ENCODE peak calls at places on chromosomes 16 and 17, in nine cellular contexts. U is left ventricle myocardium inferior, Z is DND-41, I is tibial artery, K is neural progenitor cell, S is ovary, Y is thoracic aorta, X is fibroblast of lung, A is mesenchymal stem cell. Q is an unnamed sample.
A peak's percentile ranks its signal among the peaks of the same experiment; 100 is the strongest.

GRCh38 chr17:45265823-45266222 is 3.9 kb upstream of the SPATA32 start:
- DNase-seq in U (no peak), Z (no peak), I (no peak), K (no peak), S (no peak), Y (no peak), X (peak; percentile 78), A (peak; percentile 73), Q (no peak)

GRCh38 chr17:12665263-12666210 is at the start of gene MYOCD:
- DNase-seq in U (peak; percentile 46), Z (no peak), I (peak; percentile 37), K (peak; percentile 97), S (peak; percentile 42), Y (peak; percentile 8), X (no peak), A (peak; percentile 45), Q (no peak)

GRCh38 chr16:86044881-86045600 is 146.1 kb downstream of the IRF8 start:
- DNase-seq in U (no peak), Z (no peak), I (peak; percentile 12), K (no peak), S (no peak), Y (no peak), X (no peak), A (no peak), Q (peak; percentile 64)

GRCh38 chr17:3037259-3037658 is 26.1 kb downstream of the OR1D5 start:
- DNase-seq in U (no peak), Z (no peak), I (no peak), K (no peak), S (no peak), Y (no peak), X (no peak), A (no peak), Q (no peak)

GRCh38 chr17:75639327-75639726 is 6.1 kb downstream of the SMIM5 start:
- DNase-seq in U (no peak), Z (no peak), I (no peak), K (no peak), S (no peak), Y (no peak), X (no peak), A (no peak), Q (no peak)

GRCh38 chr17:77358801-77359716 is 218.3 kb downstream of the SEC14L1 start:
- DNase-seq in U (no peak), Z (no peak), I (no peak), K (no peak), S (no peak), Y (no peak), X (peak; percentile 45), A (no peak), Q (no peak)

GRCh38 chr17:42845556-42845917 is 1.2 kb downstream of the AOC2 start:
- DNase-seq in U (no peak), Z (no peak), I (no peak), K (no peak), S (no peak), Y (no peak), X (no peak), A (no peak), Q (no peak)

GRCh38 chr16:15760129-15760528 is 96.7 kb downstream of the MYH11 start:
- DNase-seq in U (no peak), Z (no peak), I (no peak), K (no peak), S (no peak), Y (no peak), X (no peak), A (no peak), Q (no peak)

GRCh38 chr16:50284131-50284911 is 18.0 kb downstream of the ADCY7 start:
- DNase-seq in U (peak; percentile 42), Z (no peak), I (peak; percentile 76), K (no peak), S (no peak), Y (no peak), X (no peak), A (no peak), Q (no peak)

GRCh38 chr16:65375651-65376050 is 253.8 kb upstream of the CDH11 start:
- DNase-seq in U (no peak), Z (no peak), I (no peak), K (no peak), S (no peak), Y (no peak), X (no peak), A (no peak), Q (no peak)

GRCh38 chr17:56727876-56728617 is 105.7 kb downstream of the C17orf67 start:
- DNase-seq in U (no peak), Z (no peak), I (no peak), K (no peak), S (no peak), Y (no peak), X (no peak), A (no peak), Q (no peak)

DNA sequence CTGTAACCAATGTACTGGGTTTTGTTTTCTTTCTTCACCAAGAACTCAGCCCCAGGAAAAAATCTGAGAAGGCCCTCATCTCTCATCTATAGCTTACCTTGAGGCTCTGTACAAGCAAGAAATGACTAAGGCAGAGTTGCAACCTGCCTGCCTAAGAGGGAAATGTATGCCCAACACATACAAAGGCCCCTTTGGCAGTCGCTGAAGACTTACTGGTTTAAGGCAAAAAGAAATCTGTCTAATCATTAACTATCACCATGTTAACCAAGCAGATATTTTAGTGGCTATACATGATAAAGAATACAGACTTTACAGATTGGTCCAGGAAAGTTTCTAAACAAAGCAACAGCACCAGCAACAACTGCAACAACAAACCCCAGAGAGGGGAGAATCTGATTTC is 14.2 kb downstream of the ZNF624 start:
- DNase-seq in U (no peak), Z (no peak), I (no peak), K (no peak), S (no peak), Y (no peak), X (no peak), A (no peak), Q (no peak)
- H3K9me3 ChIP-seq in U (no peaks in the 10 kb centered on the region), Z (no peaks in the 10 kb centered on the region), I (no peaks in the 10 kb centered on the region), K (no peaks in the 10 kb centered on the region), S (no peaks in the 10 kb centered on the region), Y (no peaks in the 10 kb centered on the region), X (no peaks in the 10 kb centered on the region), A (peaks cover 75% of the 10 kb centered on the region), Q (no peaks in the 10 kb centered on the region)

GRCh38 chr17:1718362-1719165 is 5.9 kb upstream of the WDR81 start:
- DNase-seq in U (no peak), Z (no peak), I (no peak), K (no peak), S (peak; percentile 43), Y (no peak), X (no peak), A (no peak), Q (no peak)

GRCh38 chr17:1715803-1716075 is 5.6 kb upstream of the TLCD2 start:
- DNase-seq in U (no peak), Z (no peak), I (no peak), K (no peak), S (no peak), Y (no peak), X (no peak), A (no peak), Q (no peak)

GRCh38 chr17:1714980-1715802 is 5.0 kb upstream of the TLCD2 start:
- DNase-seq in U (peak; percentile 94), Z (peak; percentile 20), I (peak; percentile 93), K (peak; percentile 64), S (peak; percentile 95), Y (peak; percentile 82), X (peak; percentile 95), A (peak; percentile 91), Q (no peak)

GRCh38 chr17:1716076-1716911 is 6.1 kb upstream of the TLCD2 start:
- DNase-seq in U (peak; percentile 100), Z (peak; percentile 100), I (peak; percentile 99), K (peak; percentile 100), S (peak; percentile 100), Y (peak; percentile 98), X (peak; percentile 100), A (peak; percentile 100), Q (peak; percentile 100)

DNA sequence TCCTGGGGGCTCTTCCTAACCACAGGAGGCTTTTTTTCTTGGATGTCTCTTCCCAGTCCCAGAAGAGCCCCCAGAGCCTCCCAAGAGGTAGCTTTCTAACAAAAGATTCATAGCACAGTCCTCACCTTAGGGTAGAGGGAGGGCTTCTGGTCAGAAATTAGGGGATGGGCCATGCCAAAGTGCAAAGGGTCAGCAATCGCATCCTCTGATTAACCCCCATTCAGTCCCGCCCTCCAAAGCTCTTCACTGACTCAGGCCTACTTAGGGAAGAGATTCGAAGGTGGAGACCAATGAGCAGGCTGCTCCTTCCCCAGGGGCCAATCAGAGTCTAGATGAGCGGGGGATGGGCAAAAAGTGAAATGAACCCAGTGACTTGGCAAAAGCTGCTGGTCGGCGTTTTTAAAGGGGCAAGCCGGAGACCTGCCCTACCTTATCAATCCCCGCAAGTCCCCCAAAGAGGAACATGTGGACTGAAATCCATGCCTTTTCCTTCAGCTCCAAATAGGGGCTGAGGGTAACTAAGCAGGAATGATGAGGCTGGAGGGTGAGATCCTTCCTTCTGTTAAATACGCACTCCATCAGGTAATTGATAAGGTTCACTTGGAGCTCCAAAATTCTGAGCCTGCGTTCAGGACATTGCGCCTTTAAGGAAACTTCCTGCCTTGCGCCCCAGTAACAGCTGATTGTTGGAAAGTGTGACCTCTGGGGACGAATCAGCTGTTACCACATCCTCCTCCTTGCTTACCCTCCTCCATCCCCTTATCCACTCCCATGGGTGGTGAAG is 6.9 kb upstream of the TLCD2 start:
- DNase-seq in U (peak; percentile 87), Z (peak; percentile 94), I (peak; percentile 95), K (peak; percentile 97), S (peak; percentile 95), Y (peak; percentile 92), X (peak; percentile 99), A (peak; percentile 100), Q (peak; percentile 66)
- H3K36me3 ChIP-seq in U (peaks cover 22% of the 10 kb centered on the region), Z (no peaks in the 10 kb centered on the region), I (peaks cover 24% of the 10 kb centered on the region), K (no peaks in the 10 kb centered on the region), S (no peaks in the 10 kb centered on the region), Y (peaks cover 17% of the 10 kb centered on the region), X (peaks cover 22% of the 10 kb centered on the region), A (peaks cover 27% of the 10 kb centered on the region), Q (no peaks in the 10 kb centered on the region)

DNA sequence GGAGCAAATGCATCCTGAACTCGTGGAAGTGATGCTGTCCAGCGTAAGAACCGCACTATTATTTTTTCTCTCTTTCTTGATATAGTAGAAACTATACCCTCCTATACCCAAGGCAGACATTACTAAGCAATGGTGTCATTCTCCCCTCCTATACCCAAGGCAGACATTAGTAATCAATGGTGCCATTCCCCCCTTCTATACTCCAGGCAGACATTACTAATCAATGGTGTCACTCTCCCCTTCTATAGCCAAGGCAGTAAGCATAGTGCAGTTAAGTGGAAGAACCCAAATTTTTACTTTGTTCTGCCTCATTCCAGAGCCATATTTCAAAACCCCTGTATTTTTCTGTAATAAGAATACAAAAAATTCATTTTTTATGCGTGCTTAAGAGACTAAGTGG is 506.2 kb upstream of the EEF2KMT start:
- DNase-seq in U (no peak), Z (no peak), I (no peak), K (no peak), S (no peak), Y (no peak), X (no peak), A (no peak), Q (no peak)
- H3K9me3 ChIP-seq in U (no peaks in the 10 kb centered on the region), Z (no peaks in the 10 kb centered on the region), I (no peaks in the 10 kb centered on the region), K (no peaks in the 10 kb centered on the region), S (no peaks in the 10 kb centered on the region), Y (no peaks in the 10 kb centered on the region), X (no peaks in the 10 kb centered on the region), A (no peaks in the 10 kb centered on the region), Q (no peaks in the 10 kb centered on the region)

DNA sequence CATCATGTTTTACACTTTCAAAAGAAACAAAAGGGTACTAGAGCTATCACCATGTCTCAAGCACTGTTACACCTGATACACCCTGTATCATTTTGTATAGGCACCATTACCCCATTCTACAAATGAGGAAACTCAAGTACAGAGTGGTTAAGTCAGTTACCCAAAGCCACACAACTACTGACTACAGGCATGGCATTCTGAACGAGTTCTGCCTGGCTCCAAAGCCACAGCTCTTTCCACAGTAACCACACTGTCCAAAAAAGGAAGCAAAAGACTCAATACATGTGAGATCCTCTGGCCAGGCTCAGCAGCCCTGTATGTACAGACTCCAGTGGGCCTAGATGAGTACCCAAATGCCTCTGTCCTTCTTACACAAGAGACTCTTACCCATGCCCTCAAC is 4.7 kb downstream of the DYNC1LI2 start:
- DNase-seq in U (no peak), Z (peak; percentile 24), I (no peak), K (no peak), S (no peak), Y (no peak), X (no peak), A (peak; percentile 23), Q (no peak)
- H3K36me3 ChIP-seq in U (peaks cover 73% of the 10 kb centered on the region), Z (peaks cover 78% of the 10 kb centered on the region), I (peaks cover 30% of the 10 kb centered on the region), K (peaks cover 13% of the 10 kb centered on the region), S (no peaks in the 10 kb centered on the region), Y (peaks cover 10% of the 10 kb centered on the region), X (peaks cover 6% of the 10 kb centered on the region), A (peaks cover 47% of the 10 kb centered on the region), Q (peaks cover 16% of the 10 kb centered on the region)

Q was measured in CD8-positive, alpha-beta memory T cell.